ENCODE peak calls at places on chromosome 13, in ten cellular contexts. Q is fibroblast of mammary gland, N is neural progenitor cell, T is tibial nerve, S is SK-N-SH, G is dorsolateral prefrontal cortex, F is osteoblast, L is fibroblast of lung, M is mammary epithelial cell, C is GM10248. A is an unnamed sample.

GRCh38 chr13:38880397-38880796 is 110.2 kb downstream of the STOML3 start:
- DNase-seq in L (no peak), G (no peak), N (no peak), Q (no peak), C (no peak), M (no peak), T (no peak), S (no peak), F (no peak), A (no peak)

GRCh38 chr13:99320693-99321481 is 13.7 kb upstream of the GPR183 start:
- DNase-seq in S (no peak), M (peak; percentile 81), Q (peak; percentile 94), N (no peak), G (no peak), T (no peak), C (no peak), L (peak; percentile 84), F (no peak), A (peak; percentile 53)

GRCh38 chr13:64688893-64689677 is 2541.1 kb downstream of the PCDH9 start:
- DNase-seq in T (no peak), C (no peak), L (peak; percentile 42), F (no peak), Q (no peak), N (no peak), M (peak; percentile 64), G (no peak), S (no peak), A (peak; percentile 9)

GRCh38 chr13:90568165-90568564 is 779.3 kb upstream of the MIR17HG start:
- DNase-seq in G (no peak), L (no peak), M (no peak), C (no peak), F (no peak), N (no peak), T (no peak), Q (no peak), S (no peak), A (no peak)

GRCh38 chr13:21478881-21479808 is 20.0 kb upstream of the ZDHHC20 start:
- DNase-seq in T (no peak), L (peak; percentile 65), Q (peak; percentile 82), F (peak; percentile 73), N (peak; percentile 80), G (no peak), S (peak; percentile 47), M (peak; percentile 57), C (peak; percentile 49), A (peak; percentile 31)

GRCh38 chr13:72431981-72432617 is 295.3 kb downstream of the MZT1 start:
- DNase-seq in C (no peak), F (no peak), S (no peak), L (peak; percentile 1), N (no peak), Q (no peak), M (no peak), G (no peak), T (no peak), A (no peak)

GRCh38 chr13:59086147-59086546 is 1077.6 kb downstream of the DIAPH3 start:
- DNase-seq in G (no peak), L (peak; percentile 97), Q (peak; percentile 65), S (no peak), T (no peak), F (no peak), N (no peak), M (peak; percentile 31), C (no peak), A (no peak)

GRCh38 chr13:69597088-69597487 is 510.5 kb upstream of the ATXN8OS start:
- DNase-seq in N (no peak), C (no peak), S (no peak), M (no peak), L (no peak), T (no peak), F (no peak), Q (no peak), G (no peak), A (no peak)

GRCh38 chr13:94351292-94352000 is 128.0 kb downstream of the DCT start:
- DNase-seq in T (no peak), C (no peak), F (peak; percentile 74), M (no peak), L (peak; percentile 89), G (no peak), S (no peak), N (no peak), Q (peak; percentile 96), A (no peak)

GRCh38 chr13:105007166-105007808 is 1528.2 kb downstream of the EFNB2 start:
- DNase-seq in L (no peak), F (no peak), Q (no peak), N (no peak), S (no peak), G (no peak), T (no peak), C (no peak), M (no peak), A (no peak)

GRCh38 chr13:29319451-29319850 is 276.0 kb downstream of the SLC7A1 start:
- DNase-seq in C (no peak), Q (no peak), G (no peak), L (no peak), T (no peak), S (no peak), F (no peak), N (peak; percentile 86), M (no peak), A (no peak)

GRCh38 chr13:96053003-96053703 is at the start of gene UGGT2:
- DNase-seq in L (peak; percentile 93), C (peak; percentile 98), N (peak; percentile 90), M (peak; percentile 90), Q (peak; percentile 94), F (peak; percentile 99), G (peak; percentile 88), T (peak; percentile 87), S (peak; percentile 99), A (peak; percentile 73)

GRCh38 chr13:93740334-93740733 is 513.7 kb downstream of the GPC6 start:
- DNase-seq in G (no peak), N (no peak), Q (no peak), C (no peak), S (peak; percentile 16), T (no peak), M (no peak), F (no peak), L (peak; percentile 34), A (no peak)

GRCh38 chr13:70253834-70254233 is 145.6 kb upstream of the KLHL1 start:
- DNase-seq in C (no peak), N (no peak), M (peak; percentile 20), Q (no peak), G (no peak), L (peak; percentile 36), T (no peak), F (no peak), S (no peak), A (no peak)

GRCh38 chr13:31138515-31138914 is 23.2 kb downstream of the HSPH1 start:
- DNase-seq in Q (peak; percentile 59), G (no peak), N (no peak), C (no peak), M (no peak), L (peak; percentile 38), T (no peak), F (no peak), S (no peak), A (no peak)

GRCh38 chr13:27792393-27793218 is at the start of gene GSX1:
- DNase-seq in Q (peak; percentile 68), C (peak; percentile 59), M (peak; percentile 79), G (no peak), N (peak; percentile 96), F (peak; percentile 97), L (peak; percentile 69), T (peak; percentile 19), S (no peak), A (no peak)

GRCh38 chr13:112777637-112778406 is 88.0 kb downstream of the ATP11A start:
- DNase-seq in Q (no peak), S (peak; percentile 27), L (no peak), M (no peak), N (no peak), F (peak; percentile 69), G (no peak), C (no peak), T (no peak), A (no peak)

DNA sequence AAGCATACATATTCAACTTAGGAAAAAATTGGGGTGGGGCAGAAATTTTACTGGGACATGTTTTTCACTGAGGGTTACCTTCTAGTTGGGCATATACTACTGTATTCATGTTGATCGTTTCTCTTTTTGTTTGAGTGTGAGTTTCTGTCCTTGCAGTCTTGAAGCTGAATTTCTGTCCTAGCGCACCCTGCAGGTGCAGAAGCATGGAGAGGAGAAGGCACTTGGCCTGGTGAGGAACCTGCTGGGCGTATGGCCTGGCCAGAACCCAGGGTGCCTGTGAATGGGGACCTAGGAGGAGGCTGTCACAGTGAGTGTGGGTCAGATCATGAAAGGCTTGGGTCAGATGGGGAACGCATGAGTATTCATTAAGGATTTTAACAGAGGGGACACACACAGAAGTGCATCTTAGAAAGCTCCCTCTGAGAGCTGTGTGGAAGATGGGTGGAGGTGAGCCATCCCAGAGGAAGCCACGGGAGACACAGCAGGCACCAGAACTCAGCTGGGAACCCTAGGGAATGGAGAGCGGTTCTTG is 36.8 kb downstream of the SERP2 start:
- DNase-seq in S (no peak), M (no peak), N (no peak), L (no peak), Q (no peak), F (no peak), T (no peak), G (no peak), C (no peak), A (no peak)
- TF ChIP-seq CTCF in S (no peak), M (no peak), N (no peak), L (no peak), Q (no peak), F (no peak), T (no peak), G (no peak), C (no peak), A (no peak)

GRCh38 chr13:114146629-114147028 is 14.2 kb upstream of the RASA3 start:
- DNase-seq in N (peak; percentile 51), M (no peak), Q (no peak), L (no peak), S (peak; percentile 67), C (no peak), F (peak; percentile 95), G (no peak), T (no peak), A (no peak)
- TF ChIP-seq CTCF in N (peak; percentile 39), M (no peak), Q (peak; percentile 16), L (peak; percentile 48), S (peak; percentile 22), C (peak; percentile 14), F (peak; percentile 44), G (no peak), T (no peak), A (peak; percentile 34)

GRCh38 chr13:91647361-91647970 is 249.0 kb downstream of the GPC5 start:
- DNase-seq in M (no peak), Q (no peak), N (peak; percentile 60), S (peak; percentile 20), C (peak; percentile 10), G (no peak), T (no peak), F (no peak), L (peak; percentile 53), A (no peak)
- TF ChIP-seq CTCF in M (peak; percentile 65), Q (peak; percentile 16), N (peak; percentile 78), S (peak; percentile 69), C (peak; percentile 23), G (no peak), T (no peak), F (no peak), L (peak; percentile 50), A (no peak)

GRCh38 chr13:73922728-73923393 is 211.3 kb downstream of the KLF12 start:
- DNase-seq in F (peak; percentile 74), Q (peak; percentile 62), G (no peak), S (peak; percentile 39), N (no peak), M (no peak), T (no peak), L (peak; percentile 77), C (no peak), A (no peak)
- TF ChIP-seq CTCF in F (no peak), Q (no peak), G (no peak), S (no peak), N (no peak), M (no peak), T (no peak), L (no peak), C (no peak), A (no peak)